ENCODE peak calls at places on chromosomes 13 and 19, in seven cellular contexts. A is cardiac muscle cell; L is mammary epithelial cell; J is body of pancreas; X is right cardiac atrium; F is GM23248; Z is CD8-positive, alpha-beta T cell. K is an unnamed sample.
A peak's percentile ranks its signal among the peaks of the same experiment; 100 is the strongest.

GRCh38 chr13:29924482-29924884 is 74.1 kb upstream of the UBL3 start:
- DNase-seq in A (peak; percentile 20), L (peak; percentile 46), J (peak; percentile 19), X (no peak), F (peak; percentile 89), Z (no peak), K (no peak)

GRCh38 chr13:57443494-57443893 is 188.1 kb upstream of the PCDH17 start:
- DNase-seq in A (no peak), L (no peak), J (no peak), X (no peak), F (no peak), Z (no peak), K (no peak)

GRCh38 chr19:3618144-3618810 is 8.3 kb downstream of the CACTIN start:
- DNase-seq in A (peak; percentile 67), L (no peak), J (peak; percentile 44), X (peak; percentile 93), F (peak; percentile 82), Z (peak; percentile 79), K (peak; percentile 71)

GRCh38 chr19:33676999-33677665 is 55.4 kb downstream of the CHST8 start:
- DNase-seq in A (no peak), L (no peak), J (no peak), X (no peak), F (no peak), Z (no peak), K (no peak)

GRCh38 chr19:58572818-58573657 is at the start of gene MZF1:
- DNase-seq in A (peak; percentile 100), L (peak; percentile 100), J (peak; percentile 100), X (peak; percentile 100), F (peak; percentile 100), Z (peak; percentile 99), K (peak; percentile 99)

GRCh38 chr19:30719991-30720329 is 347.8 kb downstream of the ZNF536 start:
- DNase-seq in A (no peak), L (peak; percentile 29), J (peak; percentile 22), X (peak; percentile 60), F (peak; percentile 41), Z (no peak), K (no peak)

GRCh38 chr13:75587679-75588078 is 38.1 kb downstream of the UCHL3 start:
- DNase-seq in A (peak; percentile 12), L (peak; percentile 40), J (no peak), X (no peak), F (no peak), Z (no peak), K (no peak)

GRCh38 chr13:25973576-25973975 is 78.2 kb downstream of the SHISA2 start:
- DNase-seq in A (no peak), L (no peak), J (no peak), X (no peak), F (no peak), Z (peak; percentile 63), K (no peak)

DNA sequence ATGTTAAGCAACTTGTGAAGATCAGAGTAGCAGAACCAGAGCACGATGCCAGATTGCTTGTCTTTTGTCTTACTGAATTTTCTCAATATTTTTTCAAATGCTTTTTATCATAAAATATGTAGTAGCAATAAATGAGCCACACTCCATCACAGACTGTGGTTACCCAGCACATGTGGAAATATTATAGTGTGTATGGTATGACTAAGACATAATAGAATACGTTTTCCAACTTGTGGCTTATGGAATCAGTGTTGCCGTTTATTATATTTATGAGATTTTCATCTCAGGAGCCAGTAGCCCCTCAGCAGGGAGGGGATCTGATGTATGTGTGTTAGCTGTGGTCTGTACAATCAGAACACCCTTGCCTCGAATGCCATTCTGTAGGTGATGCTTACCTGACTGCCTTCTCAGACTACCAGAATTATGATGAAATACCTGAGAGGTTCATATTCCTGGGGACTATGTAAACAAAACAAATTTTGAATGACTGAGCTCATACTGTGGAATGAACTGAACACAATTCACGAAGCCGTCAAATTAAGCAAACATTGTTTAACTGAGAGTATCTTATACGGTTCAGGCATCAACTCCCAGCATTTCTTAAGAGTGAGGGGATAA is 1.9 kb downstream of the SCEL start:
- DNase-seq in A (no peak), L (no peak), J (no peak), X (no peak), F (no peak), Z (no peak), K (no peak)
- H3K4me1 ChIP-seq in A (peaks cover 8% of the 10 kb centered on the region), L (peaks cover 38% of the 10 kb centered on the region), J (no peaks in the 10 kb centered on the region), X (no peaks in the 10 kb centered on the region), F (peaks cover 4% of the 10 kb centered on the region), Z (no peaks in the 10 kb centered on the region), K (no peaks in the 10 kb centered on the region)

GRCh38 chr19:44807652-44808462 is 1.0 kb upstream of the BCAM start:
- DNase-seq in A (peak; percentile 57), L (peak; percentile 45), J (peak; percentile 74), X (peak; percentile 67), F (peak; percentile 23), Z (no peak), K (no peak)
- H3K27ac ChIP-seq in A (peak overlapping the region; percentile 77), L (no peak overlapping the region), J (peak overlapping the region; percentile 82), X (peak overlapping the region; percentile 14), F (no peak overlapping the region), Z (no peak overlapping the region), K (peak overlapping the region; percentile 92)

GRCh38 chr19:45467456-45468158 is at the start of gene FOSB:
- DNase-seq in A (peak; percentile 96), L (peak; percentile 88), J (peak; percentile 98), X (peak; percentile 98), F (peak; percentile 100), Z (peak; percentile 98), K (peak; percentile 95)
- H3K4me1 ChIP-seq in A (peaks cover 10% of the 10 kb centered on the region), L (peaks cover 16% of the 10 kb centered on the region), J (peaks cover 25% of the 10 kb centered on the region), X (no peaks in the 10 kb centered on the region), F (peaks cover 10% of the 10 kb centered on the region), Z (peaks cover 16% of the 10 kb centered on the region), K (peaks cover 44% of the 10 kb centered on the region)

GRCh38 chr19:50433201-50434180 is 799 bp downstream of the MYBPC2 start:
- DNase-seq in A (no peak), L (no peak), J (no peak), X (no peak), F (no peak), Z (no peak), K (no peak)
- H3K27ac ChIP-seq in A (no peak overlapping the region), L (no peak overlapping the region), J (no peak overlapping the region), X (no peak overlapping the region), F (no peak overlapping the region), Z (no peak overlapping the region), K (no peak overlapping the region)